ENCODE peak calls at places on chromosomes 5 and 9, in seven cellular contexts. V, N, B, O, Q, D and Y are unnamed samples.

GRCh38 chr5:130964238-130965192 is 200.5 kb downstream of the HINT1 start:
- DNase-seq in V (no peak), N (no peak), B (no peak), O (no peak), Q (no peak), D (no peak), Y (no peak)

GRCh38 chr5:115543931-115544370 is 624 bp downstream of the FEM1C start:
- DNase-seq in V (peak), N (peak), B (no peak), O (peak), Q (peak), D (peak), Y (no peak)

GRCh38 chr9:129084087-129084486 is 3.2 kb downstream of the DOLPP1 start:
- DNase-seq in V (no peak), N (no peak), B (no peak), O (no peak), Q (no peak), D (no peak), Y (no peak)

GRCh38 chr9:85729882-85730281 is 11.9 kb downstream of the AGTPBP1 start:
- DNase-seq in V (no peak), N (no peak), B (no peak), O (no peak), Q (no peak), D (no peak), Y (no peak)

GRCh38 chr9:95770653-95771131 is 104.8 kb upstream of the ERCC6L2 start:
- DNase-seq in V (no peak), N (no peak), B (no peak), O (no peak), Q (no peak), D (no peak), Y (no peak)

GRCh38 chr9:110180713-110181434 is 27.1 kb downstream of the C9orf152 start:
- DNase-seq in V (no peak), N (peak), B (peak), O (no peak), Q (no peak), D (no peak), Y (no peak)

GRCh38 chr5:178360231-178360925 is 127.8 kb upstream of the PHYKPL start:
- DNase-seq in V (no peak), N (no peak), B (no peak), O (no peak), Q (no peak), D (no peak), Y (no peak)

GRCh38 chr9:35658144-35658893 is at the start of gene CCDC107:
- DNase-seq in V (peak), N (peak), B (peak), O (peak), Q (peak), D (peak), Y (no peak)

GRCh38 chr9:137064027-137064879 is 6.1 kb downstream of the SAPCD2 start:
- DNase-seq in V (peak), N (peak), B (peak), O (peak), Q (peak), D (no peak), Y (no peak)

GRCh38 chr9:81604306-81605153 is 84.8 kb downstream of the TLE1 start:
- DNase-seq in V (no peak), N (no peak), B (no peak), O (no peak), Q (no peak), D (no peak), Y (no peak)

GRCh38 chr9:34059231-34059720 is 10.6 kb upstream of the UBAP2 start:
- DNase-seq in V (no peak), N (no peak), B (no peak), O (peak), Q (no peak), D (no peak), Y (no peak)